ENCODE peak calls at places on chromosomes 2 and 18, in ten cellular contexts. N is mesothelial cell of epicardium, P is psoas muscle, D is HFF-Myc, J is endothelial cell, V is gastrocnemius medialis, L is fibroblast of pulmonary artery, W is thoracic aorta, E is MM.1S, Y is pancreas. K is an unnamed sample.

GRCh38 chr18:8260847-8261246 is 348.4 kb upstream of the RAB12 start:
- DNase-seq in J (no peak), D (no peak), P (no peak), L (no peak), W (no peak), Y (no peak), N (no peak), V (no peak), E (no peak), K (no peak)

GRCh38 chr2:102717308-102718018 is 44.4 kb upstream of the TMEM182 start:
- DNase-seq in L (peak), E (no peak), J (no peak), Y (no peak), P (peak), D (no peak), N (no peak), W (no peak), V (peak), K (peak)

GRCh38 chr18:4599312-4599711 is 144.2 kb upstream of the DLGAP1 start:
- DNase-seq in J (peak), N (no peak), Y (no peak), E (peak), L (no peak), P (no peak), V (no peak), W (no peak), D (no peak), K (no peak)

GRCh38 chr18:23283933-23284430 is 148.7 kb downstream of the CABLES1 start:
- DNase-seq in E (no peak), P (no peak), V (no peak), D (no peak), N (no peak), J (no peak), W (no peak), Y (no peak), L (peak), K (peak)

GRCh38 chr2:190533968-190534309 is 583 bp downstream of the NEMP2 start:
- DNase-seq in D (no peak), L (no peak), J (no peak), E (peak), P (no peak), W (no peak), V (no peak), N (no peak), Y (no peak), K (no peak)

GRCh38 chr2:228474466-228474865 is 293.0 kb upstream of the SPHKAP start:
- DNase-seq in Y (no peak), L (no peak), D (peak), J (no peak), N (no peak), V (no peak), E (no peak), W (no peak), P (no peak), K (no peak)

GRCh38 chr2:223050900-223051299 is 1.1 kb upstream of the KCNE4 start:
- DNase-seq in E (no peak), J (no peak), P (no peak), V (no peak), L (no peak), Y (no peak), D (no peak), W (no peak), N (no peak), K (peak)

GRCh38 chr2:75130171-75130570 is 69.1 kb downstream of the TACR1 start:
- DNase-seq in L (no peak), E (peak), V (no peak), D (no peak), N (no peak), P (no peak), Y (no peak), W (no peak), J (peak), K (no peak)

GRCh38 chr2:100182494-100183355 is 40.3 kb upstream of the AFF3 start:
- DNase-seq in W (no peak), V (no peak), Y (no peak), L (no peak), P (no peak), J (no peak), D (no peak), E (no peak), N (no peak), K (peak)

GRCh38 chr2:235864746-235865535 is 303.2 kb downstream of the GBX2 start:
- DNase-seq in N (no peak), P (no peak), E (no peak), Y (no peak), J (no peak), L (peak), V (no peak), W (no peak), D (peak), K (peak)

GRCh38 chr2:70651727-70652126 is 98.1 kb upstream of the TGFA start:
- DNase-seq in J (no peak), L (no peak), E (no peak), V (no peak), W (no peak), D (no peak), Y (no peak), N (no peak), P (no peak), K (no peak)

GRCh38 chr18:58180738-58181353 is 136.8 kb downstream of the NEDD4L start:
- DNase-seq in L (peak), J (peak), N (no peak), V (peak), D (no peak), E (peak), P (no peak), W (no peak), Y (no peak), K (peak)

GRCh38 chr2:217652761-217653160 is 350.0 kb downstream of the TNS1 start:
- DNase-seq in D (no peak), Y (no peak), E (no peak), W (no peak), V (no peak), J (no peak), P (no peak), L (no peak), N (no peak), K (no peak)

GRCh38 chr2:241702155-241702404 is 241 bp downstream of the ING5 start:
- DNase-seq in P (no peak), Y (no peak), N (no peak), W (no peak), J (peak), L (peak), D (no peak), E (no peak), V (no peak), K (peak)

GRCh38 chr2:221346411-221346810 is 225.7 kb downstream of the EPHA4 start:
- DNase-seq in N (no peak), J (no peak), V (no peak), E (no peak), L (no peak), Y (no peak), W (no peak), D (no peak), P (no peak), K (no peak)

GRCh38 chr2:158994920-158995676 is 26.7 kb downstream of the TANC1 start:
- DNase-seq in P (no peak), L (peak), D (no peak), J (no peak), E (peak), Y (no peak), W (no peak), N (no peak), V (no peak), K (no peak)

GRCh38 chr2:37523861-37524362 is 147.5 kb downstream of the CDC42EP3 start:
- DNase-seq in Y (no peak), P (no peak), D (no peak), J (no peak), L (peak), N (no peak), V (peak), E (no peak), W (peak), K (peak)

GRCh38 chr2:111162718-111163331 is 42.1 kb downstream of the BCL2L11 start:
- DNase-seq in L (peak), D (no peak), E (no peak), J (peak), Y (peak), P (no peak), V (no peak), N (no peak), W (no peak), K (no peak)

GRCh38 chr2:154533300-154533940 is 165.1 kb upstream of the KCNJ3 start:
- DNase-seq in W (no peak), E (no peak), P (no peak), N (no peak), D (no peak), L (no peak), J (no peak), Y (no peak), V (no peak), K (no peak)

GRCh38 chr2:7845332-7845731 is 836.5 kb upstream of the ID2 start:
- DNase-seq in W (no peak), Y (no peak), P (no peak), J (no peak), D (no peak), L (peak), V (no peak), N (no peak), E (no peak), K (peak)

GRCh38 chr2:152078662-152079061 is 20.2 kb downstream of the CACNB4 start:
- DNase-seq in E (no peak), Y (no peak), W (no peak), N (no peak), L (no peak), D (no peak), V (no peak), P (no peak), J (no peak), K (no peak)

GRCh38 chr18:58028109-58028784 is 15.8 kb upstream of the NEDD4L start:
- DNase-seq in D (no peak), N (no peak), L (no peak), J (no peak), V (no peak), E (no peak), Y (no peak), P (no peak), W (no peak), K (no peak)

GRCh38 chr18:43970656-43971055 is 693.4 kb upstream of the SYT4 start:
- DNase-seq in D (no peak), J (no peak), Y (no peak), N (no peak), P (no peak), V (no peak), W (no peak), L (peak), E (no peak), K (no peak)

GRCh38 chr2:168705534-168706470 is 96.6 kb upstream of the NOSTRIN start:
- DNase-seq in W (no peak), Y (no peak), N (no peak), L (peak), J (no peak), D (no peak), P (no peak), V (no peak), E (peak), K (peak)

GRCh38 chr2:181859123-181859522 is 32.4 kb upstream of the ITPRID2 start:
- DNase-seq in J (no peak), W (no peak), N (no peak), E (no peak), V (no peak), Y (no peak), L (no peak), D (no peak), P (no peak), K (no peak)

GRCh38 chr2:208033701-208034502 is 8.6 kb upstream of the PLEKHM3 start:
- DNase-seq in J (peak), V (peak), E (peak), W (no peak), N (no peak), P (no peak), Y (no peak), L (peak), D (no peak), K (peak)
- TF ChIP-seq CTCF in J (no peak), V (no peak), E (peak), W (no peak), N (no peak), P (peak), Y (no peak), L (peak), D (peak), K (peak)

GRCh38 chr18:54130177-54130576 is 94.3 kb downstream of the MBD2 start:
- DNase-seq in D (no peak), P (no peak), N (no peak), E (no peak), W (no peak), Y (no peak), L (no peak), V (no peak), J (no peak), K (no peak)

GRCh38 chr18:54125429-54125828 is 99.0 kb downstream of the MBD2 start:
- DNase-seq in E (no peak), J (no peak), W (no peak), D (no peak), N (no peak), V (no peak), Y (no peak), L (no peak), P (no peak), K (no peak)

GRCh38 chr18:54130631-54131030 is 93.8 kb downstream of the MBD2 start:
- DNase-seq in N (no peak), V (no peak), E (no peak), J (no peak), Y (no peak), W (no peak), D (no peak), P (no peak), L (no peak), K (no peak)

GRCh38 chr18:54127759-54128378 is 96.6 kb downstream of the MBD2 start:
- DNase-seq in L (peak), J (peak), P (no peak), Y (no peak), N (no peak), D (no peak), W (no peak), V (no peak), E (peak), K (peak)

DNA sequence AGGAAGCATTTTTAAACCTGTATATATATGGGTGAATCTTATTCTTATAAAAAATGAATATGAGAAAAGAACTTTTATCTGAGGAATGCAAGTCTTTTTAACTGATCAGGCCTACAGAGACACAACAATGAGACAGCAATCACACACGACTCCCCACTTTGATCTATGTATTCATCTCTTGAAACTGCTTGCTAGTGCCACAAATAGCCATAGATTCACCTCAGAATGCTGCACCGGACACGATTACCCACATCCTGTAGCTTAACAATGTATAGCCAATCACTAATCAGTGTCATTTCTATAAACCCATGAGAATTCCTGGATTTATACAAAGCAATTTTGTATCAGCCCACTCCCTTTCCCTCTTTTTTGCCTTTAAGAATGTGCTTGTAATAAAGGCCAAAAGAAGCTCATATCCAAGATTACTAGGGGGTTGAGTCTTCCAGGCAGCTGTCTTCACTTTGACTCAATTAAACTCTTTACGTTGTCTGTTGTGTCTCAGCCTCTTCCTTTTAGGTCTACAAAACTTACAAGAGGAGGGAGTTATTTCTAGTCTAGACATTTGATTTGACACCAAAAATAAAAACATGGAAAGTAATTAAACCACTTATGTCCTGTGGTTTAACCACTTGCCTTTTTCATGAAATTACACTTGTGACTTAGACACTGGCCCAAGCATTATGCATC is 94.9 kb downstream of the MBD2 start:
- DNase-seq in Y (no peak), V (no peak), W (no peak), N (no peak), L (no peak), J (no peak), E (no peak), D (no peak), P (no peak), K (no peak)
- TF ChIP-seq CTCF in Y (no peak), V (no peak), W (no peak), N (no peak), L (no peak), J (no peak), E (no peak), D (no peak), P (no peak), K (no peak)

GRCh38 chr18:75128911-75129716 is 79.8 kb downstream of the PTGR3 start:
- DNase-seq in N (no peak), D (no peak), Y (no peak), V (no peak), J (no peak), W (no peak), L (no peak), E (no peak), P (no peak), K (no peak)

GRCh38 chr18:75129717-75130477 is 79.0 kb downstream of the PTGR3 start:
- DNase-seq in Y (no peak), J (no peak), L (no peak), P (no peak), D (no peak), V (no peak), W (no peak), E (no peak), N (no peak), K (no peak)

GRCh38 chr18:75132068-75132467 is 76.9 kb downstream of the PTGR3 start:
- DNase-seq in N (no peak), V (no peak), E (no peak), P (no peak), Y (no peak), D (no peak), L (no peak), J (no peak), W (no peak), K (no peak)

GRCh38 chr18:75131455-75132000 is 77.4 kb downstream of the PTGR3 start:
- DNase-seq in W (no peak), L (no peak), J (no peak), Y (no peak), E (no peak), D (no peak), V (no peak), P (no peak), N (no peak), K (no peak)

GRCh38 chr18:75130591-75131274 is 78.2 kb downstream of the PTGR3 start:
- DNase-seq in Y (no peak), N (no peak), V (no peak), L (no peak), E (no peak), W (no peak), J (no peak), D (no peak), P (no peak), K (peak)
- TF ChIP-seq CTCF in Y (no peak), N (no peak), V (no peak), L (peak), E (no peak), W (no peak), J (no peak), D (no peak), P (no peak), K (peak)

GRCh38 chr2:42304059-42304713 is 56.8 kb downstream of the COX7A2L start:
- DNase-seq in P (no peak), E (no peak), D (no peak), L (no peak), Y (no peak), W (no peak), V (no peak), J (no peak), N (no peak), K (no peak)
- TF ChIP-seq CTCF in P (no peak), E (no peak), D (no peak), L (no peak), Y (no peak), W (no peak), V (no peak), J (no peak), N (no peak), K (no peak)

GRCh38 chr18:77187201-77187600 is 54.6 kb upstream of the MBP start:
- DNase-seq in V (no peak), N (no peak), L (no peak), Y (no peak), J (no peak), E (no peak), W (no peak), D (no peak), P (no peak), K (no peak)

GRCh38 chr18:77178559-77178958 is 46.0 kb upstream of the MBP start:
- DNase-seq in N (no peak), Y (no peak), D (no peak), W (no peak), L (peak), V (no peak), E (no peak), P (no peak), J (no peak), K (no peak)

GRCh38 chr18:77177009-77177408 is 44.4 kb upstream of the MBP start:
- DNase-seq in Y (no peak), V (no peak), L (peak), P (no peak), J (no peak), D (no peak), W (no peak), E (no peak), N (no peak), K (peak)

GRCh38 chr18:77181950-77182707 is 49.5 kb upstream of the MBP start:
- DNase-seq in J (no peak), E (no peak), P (no peak), W (no peak), V (no peak), Y (no peak), N (no peak), D (no peak), L (no peak), K (no peak)
- TF ChIP-seq CTCF in J (no peak), E (no peak), P (no peak), W (no peak), V (no peak), Y (no peak), N (no peak), D (no peak), L (no peak), K (no peak)

GRCh38 chr2:43241558-43241957 is 15.2 kb upstream of the ZFP36L2 start:
- DNase-seq in N (no peak), D (no peak), L (no peak), W (no peak), V (no peak), E (no peak), P (peak), Y (no peak), J (no peak), K (no peak)

GRCh38 chr2:43248621-43249020 is 22.2 kb upstream of the ZFP36L2 start:
- DNase-seq in L (no peak), Y (no peak), J (no peak), N (no peak), E (no peak), V (no peak), W (no peak), P (no peak), D (no peak), K (no peak)

GRCh38 chr2:43250015-43250414 is 23.6 kb upstream of the ZFP36L2 start:
- DNase-seq in E (no peak), W (no peak), D (no peak), V (no peak), N (no peak), L (no peak), J (no peak), P (no peak), Y (no peak), K (no peak)

GRCh38 chr2:43251171-43251731 is 24.8 kb upstream of the ZFP36L2 start:
- DNase-seq in W (no peak), L (peak), V (no peak), N (no peak), E (no peak), J (no peak), D (peak), P (no peak), Y (no peak), K (peak)

DNA sequence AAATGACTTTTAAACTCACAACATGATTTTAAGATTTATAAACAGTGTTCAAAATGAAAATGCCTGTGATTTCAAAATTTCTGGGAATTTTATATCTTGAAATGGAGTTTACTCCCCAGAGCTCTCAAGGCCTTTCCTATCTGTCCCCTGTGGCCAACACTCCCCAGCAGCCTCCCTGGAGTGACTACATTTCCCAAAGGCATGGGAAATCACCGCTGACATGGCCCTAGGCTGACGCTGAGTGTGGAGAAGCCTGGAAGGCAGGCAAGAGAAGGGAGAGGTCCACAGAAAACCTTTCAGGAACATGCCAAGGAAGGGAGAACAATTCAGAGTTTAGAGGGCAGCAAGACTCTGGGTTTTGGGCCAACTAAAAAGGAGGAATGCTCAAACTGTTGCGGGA is 20.2 kb upstream of the ZFP36L2 start:
- DNase-seq in E (no peak), P (no peak), W (no peak), N (no peak), D (no peak), L (peak), J (no peak), V (no peak), Y (no peak), K (no peak)
- TF ChIP-seq CTCF in E (no peak), P (no peak), W (no peak), N (no peak), D (no peak), L (no peak), J (no peak), V (no peak), Y (no peak), K (no peak)

GRCh38 chr2:106867231-106867943 is 18.6 kb downstream of the ST6GAL2 start:
- DNase-seq in Y (no peak), E (no peak), D (no peak), J (no peak), V (no peak), W (no peak), L (no peak), N (no peak), P (no peak), K (no peak)

GRCh38 chr2:106859498-106859897 is 26.5 kb downstream of the ST6GAL2 start:
- DNase-seq in V (no peak), Y (no peak), P (no peak), J (no peak), D (no peak), E (no peak), L (no peak), W (no peak), N (no peak), K (no peak)

GRCh38 chr2:106866636-106867035 is 19.3 kb downstream of the ST6GAL2 start:
- DNase-seq in J (no peak), Y (no peak), D (no peak), N (no peak), L (peak), V (no peak), E (no peak), P (no peak), W (no peak), K (no peak)

GRCh38 chr2:106864051-106864450 is 21.9 kb downstream of the ST6GAL2 start:
- DNase-seq in W (no peak), J (no peak), P (no peak), L (no peak), N (no peak), D (no peak), V (no peak), Y (no peak), E (no peak), K (no peak)

GRCh38 chr2:106863387-106863786 is 22.6 kb downstream of the ST6GAL2 start:
- DNase-seq in Y (no peak), N (no peak), D (no peak), P (no peak), J (no peak), E (no peak), V (no peak), W (no peak), L (no peak), K (no peak)
- TF ChIP-seq CTCF in Y (no peak), N (no peak), D (peak), P (peak), J (no peak), E (peak), V (no peak), W (no peak), L (peak), K (peak)